ENCODE peak calls at places on chromosome 3, in four cellular contexts. L, N, R and M are unnamed samples.

GRCh38 chr3:53478921-53479664 is 15.3 kb upstream of the CACNA1D start:
- DNase-seq in L (no peak), N (no peak), R (no peak), M (no peak)

GRCh38 chr3:182136008-182136910 is 424.5 kb downstream of the SOX2 start:
- DNase-seq in L (no peak), N (no peak), R (no peak), M (no peak)

GRCh38 chr3:129619726-129620162 is 13.3 kb upstream of the PLXND1 start:
- DNase-seq in L (no peak), N (no peak), R (no peak), M (no peak)

GRCh38 chr3:31227152-31227581 is 305.6 kb upstream of the STT3B start:
- DNase-seq in L (no peak), N (no peak), R (no peak), M (peak; percentile 78)

GRCh38 chr3:30350901-30351300 is 255.5 kb upstream of the TGFBR2 start:
- DNase-seq in L (no peak), N (no peak), R (no peak), M (no peak)

GRCh38 chr3:135757421-135757820 is 208.1 kb upstream of the PPP2R3A start:
- DNase-seq in L (no peak), N (no peak), R (no peak), M (no peak)

GRCh38 chr3:87436781-87437543 is 160.6 kb upstream of the POU1F1 start:
- DNase-seq in L (no peak), N (no peak), R (no peak), M (no peak)

GRCh38 chr3:14861031-14861430 is 42.3 kb downstream of the FGD5 start:
- DNase-seq in L (no peak), N (no peak), R (no peak), M (no peak)

GRCh38 chr3:133412511-133413165 is 12.8 kb downstream of the BFSP2 start:
- DNase-seq in L (no peak), N (no peak), R (no peak), M (no peak)

GRCh38 chr3:78993375-78993774 is 774.4 kb downstream of the ROBO1 start:
- DNase-seq in L (peak; percentile 59), N (no peak), R (no peak), M (no peak)

GRCh38 chr3:64342940-64343691 is 117.8 kb upstream of the PRICKLE2 start:
- DNase-seq in L (no peak), N (no peak), R (no peak), M (no peak)

GRCh38 chr3:18411541-18411940 is 13.6 kb downstream of the SATB1 start:
- DNase-seq in L (no peak), N (no peak), R (no peak), M (no peak)

GRCh38 chr3:159158213-159158612 is 356.4 kb downstream of the MFSD1 start:
- DNase-seq in L (no peak), N (no peak), R (no peak), M (no peak)

GRCh38 chr3:172678068-172678467 is 32.8 kb downstream of the NCEH1 start:
- DNase-seq in L (no peak), N (no peak), R (no peak), M (no peak)

GRCh38 chr3:70849911-70850699 is 537.7 kb upstream of the MDFIC2 start:
- DNase-seq in L (no peak), N (no peak), R (no peak), M (no peak)

GRCh38 chr3:17505856-17506255 is 236.6 kb downstream of the TBC1D5 start:
- DNase-seq in L (no peak), N (no peak), R (no peak), M (no peak)

GRCh38 chr3:175057406-175057805 is 198.3 kb downstream of the NAALADL2 start:
- DNase-seq in L (no peak), N (no peak), R (no peak), M (no peak)

GRCh38 chr3:197795200-197795599 is 4.1 kb downstream of the LRCH3 start:
- DNase-seq in L (no peak), N (no peak), R (no peak), M (no peak)

GRCh38 chr3:111392911-111393351 is 149.1 kb upstream of the CD96 start:
- DNase-seq in L (no peak), N (no peak), R (no peak), M (no peak)